ENCODE peak calls at places on chromosomes 2 and 18, in six cellular contexts. J, W, G, K, S and L are unnamed samples.

GRCh38 chr2:186648130-186648529 is 45.7 kb upstream of the FAM171B start:
- DNase-seq in W (no peak), S (no peak), J (no peak), G (no peak), K (no peak), L (peak; percentile 24)

GRCh38 chr18:2939317-2939716 is 73.6 kb downstream of the LPIN2 start:
- DNase-seq in J (no peak), K (no peak), G (no peak), W (no peak), S (no peak), L (no peak)

GRCh38 chr2:97715951-97716694 is 2.7 kb downstream of the ZAP70 start:
- DNase-seq in K (no peak), G (no peak), J (no peak), W (no peak), S (no peak), L (no peak)

GRCh38 chr2:24825883-24826800 is 32.9 kb downstream of the CENPO start:
- DNase-seq in K (no peak), W (peak; percentile 10), S (no peak), G (no peak), J (no peak), L (peak; percentile 54)

GRCh38 chr2:143975216-143975615 is 544.7 kb downstream of the ZEB2 start:
- DNase-seq in W (no peak), K (no peak), G (no peak), J (no peak), S (no peak), L (no peak)

GRCh38 chr2:239275037-239275685 is 125.7 kb downstream of the HDAC4 start:
- DNase-seq in K (peak; percentile 78), G (no peak), S (peak; percentile 63), J (peak; percentile 91), W (peak; percentile 65), L (no peak)

GRCh38 chr2:102285368-102285767 is 26.0 kb upstream of the IL1RL1 start:
- DNase-seq in G (no peak), S (no peak), W (no peak), K (no peak), J (no peak), L (no peak)

GRCh38 chr2:109401370-109401769 is 212.4 kb downstream of the SEPTIN10 start:
- DNase-seq in S (no peak), W (no peak), G (no peak), J (no peak), K (no peak), L (no peak)

GRCh38 chr2:207952564-207953345 is 72.6 kb downstream of the PLEKHM3 start:
- DNase-seq in S (no peak), G (no peak), J (no peak), W (no peak), K (no peak), L (no peak)

GRCh38 chr2:172276961-172277360 is 150.4 kb upstream of the ITGA6 start:
- DNase-seq in S (no peak), J (no peak), G (no peak), K (no peak), W (no peak), L (no peak)

GRCh38 chr18:41940506-41941215 is 14.4 kb upstream of the PIK3C3 start:
- DNase-seq in J (no peak), S (no peak), K (no peak), G (no peak), W (no peak), L (no peak)

GRCh38 chr2:28695245-28695647 is 56.4 kb upstream of the PPP1CB start:
- DNase-seq in W (peak; percentile 86), J (no peak), G (no peak), S (no peak), K (no peak), L (no peak)

GRCh38 chr18:44887227-44887631 is 206.5 kb downstream of the SETBP1 start:
- DNase-seq in W (no peak), G (no peak), K (no peak), J (no peak), S (peak; percentile 70), L (no peak)

DNA sequence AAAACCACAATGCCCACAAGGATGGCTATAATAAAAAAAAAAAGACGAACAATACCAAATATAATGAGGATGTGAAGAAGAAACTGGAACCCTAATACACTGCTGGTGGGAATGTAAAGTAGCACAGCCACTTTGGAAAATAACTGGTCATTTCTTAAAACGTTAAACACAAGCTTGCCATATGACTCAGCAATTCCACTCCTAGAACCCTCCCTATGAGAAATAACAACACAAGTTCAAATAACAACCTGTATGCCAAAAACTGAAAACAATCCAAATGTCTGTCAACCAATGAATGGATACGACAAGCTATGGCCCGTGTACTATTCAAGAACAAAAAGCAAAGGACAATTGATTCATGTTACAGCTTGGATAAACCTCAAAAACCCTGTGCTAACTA is 7.0 kb upstream of the ALPK2 start:
- DNase-seq in J (no peak), W (no peak), G (no peak), K (no peak), S (no peak), L (peak; percentile 36)
- H3K27me3 ChIP-seq in J (no peaks in the 10 kb centered on the region), W (no peaks in the 10 kb centered on the region), G (no peaks in the 10 kb centered on the region), K (no peaks in the 10 kb centered on the region), S (no peaks in the 10 kb centered on the region), L (peaks cover 2% of the 10 kb centered on the region)

DNA sequence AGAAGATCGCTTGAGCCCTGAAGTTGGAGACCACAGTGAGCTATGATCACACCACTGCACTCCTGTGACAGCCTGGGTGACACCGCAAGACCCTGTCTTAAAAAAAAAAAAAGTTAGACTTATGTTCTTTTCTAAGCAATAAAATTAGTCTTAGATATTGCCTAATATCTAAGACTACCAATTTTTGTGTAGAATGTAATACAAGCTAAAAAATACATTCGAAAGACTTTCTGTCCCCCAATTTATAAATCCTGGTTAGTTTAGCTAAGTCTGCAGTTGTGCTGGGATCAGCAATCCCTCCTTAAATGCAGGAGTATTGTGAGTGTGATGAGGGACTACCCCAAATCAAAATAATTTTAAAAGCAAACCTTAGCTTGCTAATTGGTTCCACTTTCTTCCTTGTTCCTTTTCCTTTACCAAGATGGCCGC is 358 bp upstream of the STAMBP start:
- DNase-seq in G (no peak), K (no peak), S (no peak), J (no peak), W (no peak), L (no peak)
- H3K27me3 ChIP-seq in G (peaks cover 3% of the 10 kb centered on the region), K (no peaks in the 10 kb centered on the region), S (no peaks in the 10 kb centered on the region), J (no peaks in the 10 kb centered on the region), W (no peaks in the 10 kb centered on the region), L (peaks cover 6% of the 10 kb centered on the region)

GRCh38 chr2:170814551-170815245 is 2.0 kb upstream of the GAD1 start:
- DNase-seq in S (no peak), W (no peak), K (no peak), J (no peak), G (no peak), L (no peak)
- H3K27me3 ChIP-seq in S (peaks cover 4% of the 10 kb centered on the region), W (peaks cover 70% of the 10 kb centered on the region), K (peaks cover 97% of the 10 kb centered on the region), J (peaks cover 29% of the 10 kb centered on the region), G (peaks cover 68% of the 10 kb centered on the region), L (peaks cover 60% of the 10 kb centered on the region)

GRCh38 chr2:218981390-218982311 is 3.3 kb downstream of the FEV start:
- DNase-seq in G (no peak), J (no peak), W (no peak), K (no peak), S (no peak), L (no peak)

GRCh38 chr2:218983263-218983970 is 1.6 kb downstream of the FEV start:
- DNase-seq in G (no peak), W (no peak), K (no peak), S (no peak), J (no peak), L (no peak)

GRCh38 chr2:218982312-218983262 is 2.4 kb downstream of the FEV start:
- DNase-seq in W (no peak), S (no peak), K (no peak), J (no peak), G (no peak), L (no peak)

GRCh38 chr2:218980800-218981389 is 4.1 kb downstream of the FEV start:
- DNase-seq in W (no peak), S (no peak), G (no peak), K (no peak), J (no peak), L (no peak)

DNA sequence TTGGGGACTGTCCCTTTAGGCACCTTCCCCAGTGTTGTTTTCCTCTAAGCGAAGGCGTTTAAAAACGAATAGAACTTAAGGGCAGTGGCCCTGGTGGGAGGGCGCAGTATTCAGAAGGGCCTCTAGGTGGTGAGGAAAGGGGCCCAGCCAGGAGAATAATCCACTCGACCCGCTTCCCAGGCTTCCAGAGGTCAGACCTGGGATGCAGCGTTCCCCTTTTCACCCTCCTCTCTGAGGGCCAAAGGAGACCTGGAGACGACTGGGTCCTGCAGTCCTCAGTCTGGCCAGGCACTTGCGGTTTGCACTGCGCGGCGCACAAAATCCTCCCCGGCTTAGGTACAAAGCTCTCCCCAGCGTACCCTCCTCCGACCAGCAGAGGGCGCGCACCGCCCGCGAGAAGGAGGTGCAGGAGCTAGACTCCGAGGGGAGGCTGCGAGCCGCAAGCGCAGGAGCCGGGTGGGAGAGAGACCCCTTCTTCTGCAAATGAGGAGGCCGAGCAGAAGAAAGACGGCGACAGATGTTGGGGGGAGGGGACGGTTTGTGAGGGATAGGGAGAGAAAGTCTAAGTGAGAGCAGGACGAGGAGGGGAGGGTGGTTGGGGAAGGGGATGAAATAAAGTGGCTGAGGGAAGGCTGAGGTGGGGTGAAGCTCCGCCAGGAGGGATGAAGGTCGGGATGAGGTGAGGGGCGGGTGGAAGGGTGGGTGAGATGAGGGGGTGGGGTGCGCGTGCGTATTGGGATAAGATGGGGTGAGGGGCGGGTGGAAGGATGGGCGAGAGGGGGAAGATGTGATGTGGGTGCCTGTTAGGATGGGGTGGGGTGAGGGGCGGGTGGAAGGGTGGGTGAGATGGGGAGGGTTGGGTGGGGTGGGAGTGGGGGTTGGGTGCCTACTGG is 4.9 kb downstream of the FEV start:
- DNase-seq in G (peak; percentile 86), W (peak; percentile 67), J (peak; percentile 86), K (peak; percentile 81), S (peak; percentile 85), L (peak; percentile 81)
- H3K27me3 ChIP-seq in G (peaks cover 82% of the 10 kb centered on the region), W (peaks cover 51% of the 10 kb centered on the region), J (peaks cover 56% of the 10 kb centered on the region), K (peaks cover 100% of the 10 kb centered on the region), S (peaks cover 5% of the 10 kb centered on the region), L (peaks cover 53% of the 10 kb centered on the region)

DNA sequence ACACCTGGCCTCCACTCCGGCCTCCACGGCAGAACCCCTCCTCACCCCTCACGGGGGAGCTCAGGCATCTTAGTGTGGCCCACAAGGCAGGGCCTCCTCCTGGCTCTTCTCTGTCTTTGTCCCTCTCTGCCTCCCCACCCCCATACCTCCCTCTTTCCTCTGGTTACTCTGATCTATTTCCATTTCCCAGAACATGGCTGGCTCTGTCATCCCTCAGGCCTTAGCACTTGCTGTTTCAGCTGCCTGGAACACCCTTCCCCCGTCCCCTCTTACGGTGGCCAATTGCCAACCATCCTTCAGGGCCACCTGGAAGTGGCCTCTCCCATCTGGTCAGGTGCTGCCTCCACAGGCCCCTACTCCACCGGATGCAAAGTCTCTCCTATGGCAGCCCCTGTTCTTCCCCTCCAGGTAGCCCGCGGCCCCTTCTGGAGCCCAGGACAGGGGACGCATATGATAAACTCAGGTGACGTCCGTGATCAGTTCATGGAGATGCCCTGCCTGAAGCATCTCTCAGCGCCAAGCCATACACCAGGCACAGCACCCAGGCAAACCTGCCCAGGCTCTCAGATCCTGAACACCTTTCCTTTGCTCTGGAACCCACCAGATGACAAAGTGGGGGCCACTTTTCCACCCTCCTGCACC is 3.6 kb upstream of the ECEL1 start:
- DNase-seq in S (no peak), K (peak; percentile 2), J (no peak), G (no peak), W (no peak), L (no peak)
- H3K27me3 ChIP-seq in S (no peaks in the 10 kb centered on the region), K (peaks cover 53% of the 10 kb centered on the region), J (peaks cover 20% of the 10 kb centered on the region), G (peaks cover 21% of the 10 kb centered on the region), W (peaks cover 5% of the 10 kb centered on the region), L (peaks cover 27% of the 10 kb centered on the region)

GRCh38 chr18:48183613-48184012 is 225.6 kb downstream of the ZBTB7C start:
- DNase-seq in K (no peak), S (no peak), W (no peak), G (no peak), J (no peak), L (no peak)
- H3K27me3 ChIP-seq in K (no peaks in the 10 kb centered on the region), S (peaks cover 6% of the 10 kb centered on the region), W (no peaks in the 10 kb centered on the region), G (no peaks in the 10 kb centered on the region), J (no peaks in the 10 kb centered on the region), L (peaks cover 6% of the 10 kb centered on the region)

GRCh38 chr2:119155633-119156032 is 2.9 kb downstream of the C1QL2 start:
- DNase-seq in K (no peak), G (peak; percentile 48), J (no peak), W (no peak), S (no peak), L (no peak)
- H3K27me3 ChIP-seq in K (peaks cover 100% of the 10 kb centered on the region), G (peaks cover 56% of the 10 kb centered on the region), J (peaks cover 62% of the 10 kb centered on the region), W (peaks cover 16% of the 10 kb centered on the region), S (peaks cover 2% of the 10 kb centered on the region), L (peaks cover 52% of the 10 kb centered on the region)